ENCODE peak calls at places on chromosome 3, in six cellular contexts. J is left lung, D is tibial artery, R is endothelial cell, Y is astrocyte of the spinal cord, W is endodermal cell. M is an unnamed sample.

GRCh38 chr3:71062920-71063767 is 520.4 kb downstream of the FOXP1 start:
- DNase-seq in J (no peak), D (no peak), R (no peak), Y (peak), W (no peak), M (no peak)

GRCh38 chr3:21795152-21795837 is 44.3 kb upstream of the ZNF385D start:
- DNase-seq in J (no peak), D (peak), R (no peak), Y (no peak), W (no peak), M (no peak)

GRCh38 chr3:196127308-196128040 is 45.6 kb upstream of the TFRC start:
- DNase-seq in J (no peak), D (no peak), R (no peak), Y (no peak), W (peak), M (no peak)

GRCh38 chr3:112327371-112327951 is 5.5 kb upstream of the CD200 start:
- DNase-seq in J (no peak), D (no peak), R (peak), Y (peak), W (no peak), M (no peak)

GRCh38 chr3:169146112-169146665 is 517.3 kb downstream of the MECOM start:
- DNase-seq in J (peak), D (peak), R (peak), Y (peak), W (peak), M (peak)

GRCh38 chr3:4999626-5000184 is 20.5 kb downstream of the BHLHE40 start:
- DNase-seq in J (no peak), D (no peak), R (no peak), Y (no peak), W (peak), M (no peak)

GRCh38 chr3:25493246-25493645 is 65.2 kb downstream of the RARB start:
- DNase-seq in J (no peak), D (no peak), R (no peak), Y (peak), W (no peak), M (no peak)

GRCh38 chr3:17741621-17742091 is 775 bp downstream of the TBC1D5 start:
- DNase-seq in J (no peak), D (no peak), R (no peak), Y (no peak), W (no peak), M (no peak)

GRCh38 chr3:175818811-175819464 is 959.8 kb downstream of the NAALADL2 start:
- DNase-seq in J (no peak), D (no peak), R (no peak), Y (no peak), W (no peak), M (no peak)

GRCh38 chr3:149670742-149671492 is 13.1 kb upstream of the WWTR1 start:
- DNase-seq in J (no peak), D (no peak), R (no peak), Y (no peak), W (peak), M (no peak)

GRCh38 chr3:4757056-4757948 is 221.9 kb upstream of the BHLHE40 start:
- DNase-seq in J (no peak), D (no peak), R (no peak), Y (no peak), W (no peak), M (no peak)

GRCh38 chr3:115986555-115987207 is 363.4 kb downstream of the GAP43 start:
- DNase-seq in J (no peak), D (no peak), R (peak), Y (peak), W (peak), M (no peak)

GRCh38 chr3:126659915-126660886 is 5.3 kb upstream of the TXNRD3 start:
- DNase-seq in J (no peak), D (no peak), R (no peak), Y (no peak), W (peak), M (no peak)

GRCh38 chr3:177429772-177430171 is 232.5 kb upstream of the TBL1XR1 start:
- DNase-seq in J (no peak), D (no peak), R (no peak), Y (no peak), W (no peak), M (no peak)

GRCh38 chr3:110881069-110881468 is 190.5 kb upstream of the NECTIN3 start:
- DNase-seq in J (no peak), D (no peak), R (no peak), Y (peak), W (peak), M (no peak)

GRCh38 chr3:28476194-28476593 is 127.6 kb upstream of the AZI2 start:
- DNase-seq in J (no peak), D (no peak), R (no peak), Y (peak), W (no peak), M (no peak)

GRCh38 chr3:133792171-133792763 is 13.3 kb upstream of the SRPRB start:
- DNase-seq in J (no peak), D (no peak), R (no peak), Y (peak), W (no peak), M (no peak)

DNA sequence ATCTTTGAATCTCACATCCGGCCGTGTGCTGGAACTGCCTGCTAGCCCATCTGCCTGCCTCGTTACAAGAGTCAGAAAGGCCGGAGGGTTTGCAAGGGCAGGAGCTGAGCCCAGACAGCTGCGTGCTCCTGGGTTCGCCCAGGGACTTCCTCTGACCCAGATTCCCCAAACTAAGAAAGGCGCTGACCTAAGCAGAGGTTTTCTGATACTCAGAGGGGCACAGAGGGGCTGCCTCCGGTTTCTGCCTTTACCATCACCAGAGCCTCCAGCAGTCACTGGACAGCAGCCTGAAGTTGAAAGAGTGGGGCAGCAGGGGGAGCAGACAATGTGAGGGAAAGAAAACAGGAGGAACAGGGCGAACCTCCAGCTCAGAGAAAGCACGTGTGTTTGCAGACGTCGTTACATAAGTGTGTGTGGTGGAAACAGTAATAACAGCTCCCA is 33.4 kb upstream of the RAD18 start:
- DNase-seq in J (no peak), D (peak), R (peak), Y (peak), W (peak), M (no peak)
- TF ChIP-seq CTCF in J (no peak), D (peak), R (no peak), Y (peak), W (peak), M (no peak)

GRCh38 chr3:12484198-12484982 is at the start of gene TSEN2:
- DNase-seq in J (peak), D (peak), R (peak), Y (peak), W (peak), M (peak)
- TF ChIP-seq CTCF in J (no peak), D (peak), R (no peak), Y (peak), W (peak), M (no peak)

DNA sequence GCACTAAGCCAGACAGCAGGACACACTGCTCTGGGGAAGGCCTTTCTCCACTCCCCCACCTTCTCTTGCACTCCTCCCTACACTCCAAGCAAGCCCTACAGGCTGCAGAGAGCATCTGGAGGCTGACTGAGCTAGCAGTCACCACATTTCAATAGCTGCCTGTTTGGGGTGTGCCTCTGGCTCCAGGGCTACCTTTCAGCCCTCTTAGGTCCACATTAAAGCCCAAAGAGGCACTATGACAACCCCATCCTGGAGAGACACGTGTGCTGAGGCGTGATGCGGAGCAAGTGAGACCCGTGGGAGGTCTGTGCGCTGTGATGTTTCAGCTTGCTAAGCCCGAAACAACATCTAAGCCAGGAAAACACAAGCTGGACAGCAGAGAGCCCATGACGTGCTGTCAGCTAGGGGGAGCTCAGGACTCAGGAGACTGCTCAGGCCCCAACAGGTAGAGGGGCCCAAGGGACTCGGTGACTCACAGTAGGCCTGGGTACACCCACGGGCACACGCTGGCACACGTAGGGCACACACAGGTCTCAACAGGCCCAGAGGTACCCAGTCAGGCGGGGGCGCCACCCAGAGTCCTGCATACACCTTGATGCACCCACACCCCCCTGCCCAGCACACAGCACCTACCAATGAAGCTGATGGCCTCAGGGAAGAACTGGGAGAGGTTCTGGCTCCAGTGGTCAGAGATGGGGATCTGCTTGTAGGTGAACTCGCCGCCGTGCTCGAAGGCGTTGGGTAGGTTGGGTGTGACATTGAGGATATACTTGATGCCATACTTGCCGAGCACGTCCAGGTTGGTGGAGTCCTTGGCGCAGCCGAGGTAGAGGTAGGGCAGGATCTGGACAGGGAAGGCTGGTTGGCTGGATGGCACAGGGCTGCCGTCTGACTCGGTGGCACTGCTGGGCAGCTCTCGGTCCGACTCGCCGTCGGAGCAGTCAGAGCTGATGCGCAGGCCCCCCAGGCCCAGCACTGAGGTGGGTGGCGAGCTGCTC is 2.8 kb downstream of the DUSP7 start:
- DNase-seq in J (no peak), D (peak), R (peak), Y (no peak), W (peak), M (no peak)
- TF ChIP-seq CTCF in J (no peak), D (no peak), R (no peak), Y (peak), W (peak), M (no peak)

DNA sequence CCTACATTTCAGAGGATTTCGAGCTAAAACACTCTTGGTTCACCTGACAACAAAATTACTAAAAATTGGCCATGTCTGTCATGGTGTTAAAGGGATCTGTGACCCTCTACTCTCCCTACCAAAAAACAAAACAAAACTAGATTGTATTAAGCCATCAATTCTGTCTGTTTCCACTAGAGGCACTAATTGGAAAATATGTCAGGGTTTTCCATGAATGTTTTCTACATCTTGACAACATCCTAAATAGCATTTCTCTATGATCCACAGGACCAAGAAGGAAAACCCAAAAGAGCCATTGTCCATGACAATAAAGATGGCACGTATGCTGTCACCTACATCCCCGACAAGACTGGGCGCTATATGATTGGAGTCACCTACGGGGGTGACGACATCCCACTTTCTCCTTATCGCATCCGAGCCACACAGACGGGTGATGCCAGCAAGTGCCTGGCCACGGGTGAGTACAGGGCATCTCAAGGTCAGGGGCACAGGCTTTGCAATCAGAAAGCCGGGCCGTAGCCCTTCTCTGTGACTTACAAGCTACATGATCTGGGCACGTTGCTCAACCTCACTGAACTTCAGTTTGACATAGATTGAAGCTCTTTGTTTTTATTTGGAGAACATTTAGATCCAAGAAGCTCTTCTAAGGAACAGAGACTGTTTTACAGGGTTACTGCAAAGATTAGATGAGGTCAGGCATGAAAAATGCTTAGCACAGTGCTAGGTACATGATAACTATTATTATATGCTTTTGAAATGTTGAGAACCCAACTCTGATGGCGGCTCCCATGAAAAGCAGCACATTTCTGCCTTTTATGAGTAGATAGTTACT is 74.8 kb downstream of the DNASE1L3 start:
- DNase-seq in J (no peak), D (no peak), R (no peak), Y (no peak), W (no peak), M (no peak)
- TF ChIP-seq CTCF in J (no peak), D (no peak), R (peak), Y (peak), W (peak), M (peak)

GRCh38 chr3:9934235-9934621 is 594 bp downstream of the CRELD1 start:
- DNase-seq in J (no peak), D (no peak), R (no peak), Y (no peak), W (no peak), M (no peak)
- TF ChIP-seq CTCF in J (no peak), D (no peak), R (no peak), Y (peak), W (peak), M (no peak)

DNA sequence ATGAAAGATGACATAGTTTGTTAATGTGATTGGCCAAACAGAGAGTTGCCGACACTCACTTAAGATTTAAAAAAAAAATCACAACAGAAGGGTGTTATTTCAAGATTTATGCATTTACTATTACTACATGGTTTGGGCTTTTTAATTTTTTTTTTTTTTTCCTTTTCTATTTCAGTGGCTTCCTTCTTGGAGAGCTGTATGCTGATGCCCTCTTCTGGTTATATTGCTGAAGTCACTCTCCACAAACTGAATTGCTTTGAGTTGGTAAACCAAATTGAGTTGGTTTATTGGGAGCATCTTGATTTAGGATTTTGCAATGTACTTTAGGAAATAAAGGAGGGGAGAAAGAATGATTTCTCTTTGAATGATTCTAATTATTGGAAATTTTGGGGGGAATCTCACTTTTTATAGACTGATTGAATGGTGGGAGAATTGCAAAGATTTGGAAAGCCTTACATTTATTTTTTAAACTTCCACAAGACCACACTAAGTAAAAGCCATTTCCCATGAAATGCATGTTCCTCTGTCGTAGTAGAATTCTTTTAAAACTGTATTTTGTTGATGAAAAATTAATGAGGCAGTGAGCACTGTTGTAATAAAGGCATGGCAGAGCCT is 186.6 kb upstream of the FEZF2 start:
- DNase-seq in J (no peak), D (no peak), R (no peak), Y (peak), W (no peak), M (no peak)
- TF ChIP-seq CTCF in J (no peak), D (peak), R (peak), Y (peak), W (peak), M (peak)

DNA sequence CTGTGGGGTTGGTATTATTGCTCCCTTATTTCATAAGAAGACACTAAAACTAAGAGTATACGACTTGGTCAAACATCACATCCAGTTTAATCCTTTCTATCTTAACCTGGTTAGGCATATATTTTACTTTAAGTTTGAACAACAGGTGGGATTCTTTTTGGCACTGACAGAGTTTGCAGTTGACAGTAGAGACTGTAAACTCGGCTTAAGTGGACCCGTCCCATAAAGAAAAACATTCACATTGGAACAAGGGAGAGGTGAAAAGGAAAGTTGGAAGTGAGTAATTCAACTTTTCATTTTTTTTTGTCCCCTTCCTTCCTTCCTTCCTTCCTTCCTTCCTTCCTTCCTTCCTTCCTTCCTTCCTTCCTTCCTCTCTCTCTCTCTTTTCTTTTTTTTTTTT is 355.4 kb downstream of the LPP start:
- DNase-seq in J (no peak), D (no peak), R (no peak), Y (no peak), W (no peak), M (no peak)
- TF ChIP-seq CTCF in J (no peak), D (no peak), R (no peak), Y (no peak), W (no peak), M (no peak)

GRCh38 chr3:65596511-65597224 is 442.1 kb downstream of the MAGI1 start:
- DNase-seq in J (peak), D (no peak), R (peak), Y (no peak), W (no peak), M (peak)
- TF ChIP-seq CTCF in J (no peak), D (no peak), R (no peak), Y (no peak), W (no peak), M (no peak)

M was measured in mesothelial cell of epicardium.